ENCODE peak calls at places on chromosomes 16 and 17, in four cellular contexts. E, I, Y and T are unnamed samples. For H3K4me1, the result is how much of the 10 kb centered on the place peaks cover.

GRCh38 chr17:41278176-41278955 is 2.9 kb downstream of the KRTAP9-7 start:
- DNase-seq in E (no peak), I (peak), Y (no peak), T (no peak)

GRCh38 chr17:69763503-69763902 is 311.5 kb upstream of the KCNJ16 start:
- DNase-seq in E (no peak), I (no peak), Y (no peak), T (no peak)

GRCh38 chr17:75365009-75365930 is 40.2 kb downstream of the GRB2 start:
- DNase-seq in E (no peak), I (no peak), Y (no peak), T (no peak)

GRCh38 chr16:17027488-17028129 is 443.2 kb downstream of the XYLT1 start:
- DNase-seq in E (no peak), I (no peak), Y (no peak), T (no peak)

GRCh38 chr16:84414789-84415326 is 46.5 kb downstream of the ATP2C2 start:
- DNase-seq in E (no peak), I (peak), Y (no peak), T (no peak)

GRCh38 chr16:9854665-9855064 is 327.6 kb downstream of the GRIN2A start:
- DNase-seq in E (peak), I (no peak), Y (no peak), T (no peak)

GRCh38 chr16:27951752-27952151 is 111.8 kb downstream of the GSG1L start:
- DNase-seq in E (no peak), I (no peak), Y (no peak), T (no peak)

GRCh38 chr17:67637901-67638641 is 79.7 kb upstream of the NOL11 start:
- DNase-seq in E (no peak), I (no peak), Y (no peak), T (peak)

GRCh38 chr16:26787924-26788323 is 278.8 kb upstream of the C16orf82 start:
- DNase-seq in E (no peak), I (no peak), Y (no peak), T (no peak)

GRCh38 chr17:62322313-62322712 is 58.0 kb upstream of the EFCAB3 start:
- DNase-seq in E (no peak), I (no peak), Y (no peak), T (no peak)

GRCh38 chr16:582218-582613 is 7.7 kb upstream of the RAB40C start:
- DNase-seq in E (no peak), I (no peak), Y (no peak), T (no peak)

GRCh38 chr17:33234930-33235685 is 58.0 kb downstream of the ASIC2 start:
- DNase-seq in E (no peak), I (no peak), Y (peak), T (peak)

GRCh38 chr17:17561408-17562144 is 29.9 kb downstream of the PEMT start:
- DNase-seq in E (no peak), I (no peak), Y (no peak), T (peak)

GRCh38 chr17:17564896-17565295 is 26.6 kb downstream of the PEMT start:
- DNase-seq in E (no peak), I (no peak), Y (no peak), T (no peak)

GRCh38 chr17:17564323-17564722 is 27.2 kb downstream of the PEMT start:
- DNase-seq in E (no peak), I (no peak), Y (no peak), T (no peak)

GRCh38 chr17:17562145-17562529 is 29.4 kb downstream of the PEMT start:
- DNase-seq in E (no peak), I (no peak), Y (no peak), T (no peak)

DNA sequence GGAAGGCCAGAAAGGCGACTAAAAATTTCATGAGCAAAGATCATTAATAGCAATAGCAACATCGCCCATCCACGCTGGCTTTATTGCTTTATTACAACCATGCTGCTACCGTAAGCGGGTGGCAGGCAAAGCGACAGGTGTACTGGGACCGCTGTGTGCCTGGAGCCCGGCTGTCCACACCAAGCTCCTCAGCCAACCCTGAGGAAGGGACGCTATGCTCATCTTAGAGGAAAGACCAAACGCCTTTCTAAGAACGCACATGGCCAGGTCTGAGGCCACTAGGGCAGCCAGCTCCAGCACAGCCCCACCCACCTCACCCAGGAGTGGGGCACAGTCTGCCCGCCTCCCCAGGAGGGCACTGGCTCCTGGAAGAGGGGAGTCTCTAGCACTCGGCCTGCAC is 28.0 kb downstream of the PEMT start:
- DNase-seq in E (no peak), I (no peak), Y (no peak), T (no peak)
- H3K4me1 ChIP-seq in E (under half), I (under half), Y (under half), T (under half)

GRCh38 chr17:57085448-57086068 is 512 bp downstream of the AKAP1 start:
- DNase-seq in E (no peak), I (peak), Y (peak), T (no peak)
- TF ChIP-seq POLR2AphosphoS5 in E (peak), I (no peak), Y (peak), T (no peak)

GRCh38 chr17:4233668-4234258 is 30.0 kb downstream of the ANKFY1 start:
- DNase-seq in E (no peak), I (no peak), Y (peak), T (peak)

GRCh38 chr17:4232168-4232813 is 31.5 kb downstream of the ANKFY1 start:
- DNase-seq in E (no peak), I (no peak), Y (no peak), T (peak)

GRCh38 chr17:4235372-4236279 is 28.2 kb downstream of the ANKFY1 start:
- DNase-seq in E (no peak), I (no peak), Y (no peak), T (no peak)

GRCh38 chr17:4236456-4236855 is 27.3 kb downstream of the ANKFY1 start:
- DNase-seq in E (no peak), I (no peak), Y (no peak), T (no peak)

GRCh38 chr17:4234406-4234805 is 29.4 kb downstream of the ANKFY1 start:
- DNase-seq in E (no peak), I (no peak), Y (no peak), T (no peak)
- H3K4me1 ChIP-seq in E (half or more), I (under half), Y (half or more), T (under half)

DNA sequence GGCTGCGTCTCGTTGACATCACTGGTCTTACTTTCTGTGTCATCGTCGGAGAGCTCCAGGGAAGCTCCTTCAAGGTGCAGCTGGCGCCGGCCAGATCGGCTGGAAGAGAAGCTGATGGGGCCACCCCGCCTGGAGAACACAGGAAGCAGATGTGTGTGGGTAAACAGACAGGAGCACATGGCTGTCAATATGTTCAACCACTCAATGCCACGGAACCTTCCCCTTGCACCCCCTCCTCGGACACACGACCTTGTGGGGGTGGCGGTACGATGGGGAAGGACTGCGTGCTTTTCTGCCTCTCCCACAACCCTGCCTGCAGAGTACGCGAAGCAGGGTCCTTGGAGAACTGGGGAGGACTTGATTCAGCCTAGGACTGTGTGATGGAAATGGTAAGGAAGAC is 40.1 kb downstream of the NDEL1 start:
- DNase-seq in E (no peak), I (no peak), Y (no peak), T (no peak)
- TF ChIP-seq POLR2AphosphoS5 in E (no peak), I (no peak), Y (no peak), T (no peak)

GRCh38 chr17:80846932-80847331 is 144.7 kb upstream of the CHMP6 start:
- DNase-seq in E (no peak), I (no peak), Y (peak), T (no peak)

GRCh38 chr17:80848449-80849102 is 143.1 kb upstream of the CHMP6 start:
- DNase-seq in E (no peak), I (no peak), Y (peak), T (no peak)

GRCh38 chr17:80849119-80849518 is 142.5 kb upstream of the CHMP6 start:
- DNase-seq in E (no peak), I (no peak), Y (peak), T (no peak)

GRCh38 chr17:80845863-80846671 is 145.6 kb upstream of the CHMP6 start:
- DNase-seq in E (no peak), I (no peak), Y (peak), T (no peak)

GRCh38 chr17:80847506-80848230 is 144.0 kb upstream of the CHMP6 start:
- DNase-seq in E (no peak), I (no peak), Y (peak), T (no peak)
- H3K4me1 ChIP-seq in E (under half), I (under half), Y (under half), T (under half)

GRCh38 chr17:27346228-27346899 is 52.5 kb downstream of the WSB1 start:
- DNase-seq in E (no peak), I (no peak), Y (no peak), T (no peak)
- TF ChIP-seq POLR2AphosphoS5 in E (no peak), I (no peak), Y (no peak), T (no peak)

DNA sequence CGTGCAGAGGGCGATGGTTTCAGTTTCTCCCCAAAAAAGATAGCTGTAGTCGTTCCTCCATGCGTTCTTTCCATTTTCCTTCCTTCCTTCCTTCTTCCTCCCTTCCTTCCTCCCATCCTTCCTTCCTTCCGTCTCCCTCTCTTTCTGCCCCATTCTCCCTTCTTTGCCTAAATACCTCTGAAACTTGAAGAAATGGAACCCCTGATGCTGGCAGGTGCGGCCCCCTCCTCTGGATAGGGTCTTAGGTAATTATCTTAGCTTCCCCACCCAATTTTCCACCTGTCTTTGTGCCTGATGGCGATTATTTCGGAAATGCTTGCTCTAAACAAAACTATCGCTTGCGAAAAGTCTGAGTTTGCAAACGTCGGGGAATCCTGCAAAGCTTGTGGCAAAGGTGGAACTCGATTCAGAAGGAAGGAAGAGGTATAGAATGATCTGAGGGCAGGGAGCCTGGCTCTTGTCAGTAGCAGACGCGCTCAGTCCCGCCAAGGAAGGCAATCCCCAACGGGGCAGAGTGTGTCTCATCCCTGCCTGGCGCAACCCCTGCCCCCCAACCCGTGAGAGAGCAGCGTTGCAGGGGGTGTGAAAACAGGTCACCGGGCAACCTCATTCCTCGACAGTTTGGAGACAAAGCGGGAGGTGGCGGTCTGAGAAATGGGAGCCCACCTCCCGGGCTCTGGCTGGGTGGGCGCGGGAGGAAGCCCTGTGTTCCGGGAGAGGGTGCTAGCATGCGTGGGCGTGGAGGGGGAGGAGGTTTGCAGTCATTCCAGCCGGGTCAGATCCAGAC is 2.9 kb upstream of the CBX8 start:
- DNase-seq in E (no peak), I (no peak), Y (no peak), T (no peak)
- H3K4me1 ChIP-seq in E (half or more), I (half or more), Y (half or more), T (under half)

GRCh38 chr16:7340938-7341337 is 8.3 kb downstream of the RBFOX1 start:
- DNase-seq in E (no peak), I (no peak), Y (no peak), T (no peak)

GRCh38 chr16:7344806-7345416 is 12.3 kb downstream of the RBFOX1 start:
- DNase-seq in E (no peak), I (no peak), Y (no peak), T (no peak)

GRCh38 chr16:7345423-7345822 is 12.8 kb downstream of the RBFOX1 start:
- DNase-seq in E (no peak), I (no peak), Y (no peak), T (no peak)

GRCh38 chr16:7342598-7342997 is 10.0 kb downstream of the RBFOX1 start:
- DNase-seq in E (no peak), I (no peak), Y (no peak), T (no peak)

DNA sequence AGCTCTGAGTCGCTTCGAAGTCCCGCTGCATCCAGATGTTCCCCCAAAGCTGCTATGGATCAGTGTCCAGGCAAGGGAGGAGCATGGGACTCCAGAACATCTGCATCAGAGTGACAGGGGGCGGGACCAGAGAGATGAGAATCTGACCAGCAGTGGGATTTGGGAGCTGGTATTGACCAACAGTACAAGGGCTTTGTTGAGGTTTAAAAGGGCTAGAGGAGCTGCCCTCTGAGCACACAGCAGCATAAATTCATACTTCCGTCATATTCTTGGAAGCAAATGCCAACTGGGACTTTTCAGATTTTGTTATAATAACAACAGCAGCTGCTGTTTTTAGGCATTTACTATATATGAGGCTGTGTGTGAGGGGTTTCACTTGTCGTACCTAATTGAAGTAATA is 10.6 kb downstream of the RBFOX1 start:
- DNase-seq in E (no peak), I (no peak), Y (no peak), T (no peak)
- TF ChIP-seq POLR2AphosphoS5 in E (no peak), I (no peak), Y (no peak), T (no peak)

GRCh38 chr17:77453613-77454559 is 313.1 kb downstream of the SEC14L1 start:
- DNase-seq in E (no peak), I (peak), Y (no peak), T (peak)
- H3K4me1 ChIP-seq in E (half or more), I (half or more), Y (half or more), T (half or more)

GRCh38 chr16:67227567-67227921 is 614 bp downstream of the TMEM208 start:
- DNase-seq in E (no peak), I (no peak), Y (no peak), T (no peak)

GRCh38 chr16:67228034-67228785 is 1.3 kb downstream of the TMEM208 start:
- DNase-seq in E (no peak), I (no peak), Y (no peak), T (no peak)

GRCh38 chr16:67226804-67227566 is at the start of gene TMEM208:
- DNase-seq in E (peak), I (peak), Y (peak), T (peak)

GRCh38 chr16:67229906-67230808 is 3.2 kb downstream of the TMEM208 start:
- DNase-seq in E (no peak), I (no peak), Y (no peak), T (no peak)

DNA sequence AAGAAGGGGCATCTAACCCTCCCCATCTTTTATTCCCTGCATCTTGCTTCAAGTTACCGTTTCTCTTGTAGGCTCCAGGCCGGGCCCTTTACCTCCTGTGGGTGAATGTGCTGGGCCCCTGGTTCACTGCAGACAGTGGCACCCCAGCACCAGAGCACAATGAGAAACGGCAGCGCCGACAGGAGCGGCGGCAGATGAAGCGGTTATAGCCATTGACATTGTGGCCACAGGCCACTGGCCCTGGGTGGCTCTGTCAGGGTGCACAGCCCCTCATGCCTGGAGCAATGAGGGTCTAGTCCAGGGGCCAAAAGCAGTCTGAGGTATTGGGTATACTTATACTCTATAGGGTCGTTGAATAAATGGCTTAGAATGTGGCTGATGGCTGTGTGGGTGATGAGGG is 2.0 kb downstream of the TMEM208 start:
- DNase-seq in E (no peak), I (no peak), Y (no peak), T (no peak)
- TF ChIP-seq POLR2AphosphoS5 in E (no peak), I (no peak), Y (no peak), T (no peak)